ENCODE peak calls at places on chromosomes 7 and 10, in ten cellular contexts. One of them, this sample, is unnamed.

GRCh38 chr10:90872648-90873020 is 860 bp downstream of the RPP30 start:
- DNase-seq in nephron progenitor cell: no peak
- DNase-seq in RWPE1: no peak
- DNase-seq in upper lobe of right lung: no peak
- DNase-seq in SIG-M5: no peak
- DNase-seq in RPMI8226: no peak
- DNase-seq in activated naive CD4-positive, alpha-beta T cell treated with anti-CD3 and anti-CD28 coated beads for 36 hours: peak
- DNase-seq in keratinocyte: no peak
- DNase-seq in epithelial cell of proximal tubule: no peak
- DNase-seq in KG1: no peak
- DNase-seq in this sample: no peak

GRCh38 chr10:74585231-74586087 is 240.9 kb upstream of the KAT6B start:
- DNase-seq in upper lobe of right lung: no peak
- DNase-seq in keratinocyte: no peak
- DNase-seq in SIG-M5: no peak
- DNase-seq in KG1: no peak
- DNase-seq in RPMI8226: peak
- DNase-seq in RWPE1: no peak
- DNase-seq in epithelial cell of proximal tubule: peak
- DNase-seq in nephron progenitor cell: peak
- DNase-seq in activated naive CD4-positive, alpha-beta T cell treated with anti-CD3 and anti-CD28 coated beads for 36 hours: peak
- DNase-seq in this sample: no peak

GRCh38 chr7:135359633-135360032 is 126.0 kb downstream of the STRA8 start:
- DNase-seq in activated naive CD4-positive, alpha-beta T cell treated with anti-CD3 and anti-CD28 coated beads for 36 hours: no peak
- DNase-seq in RWPE1: no peak
- DNase-seq in epithelial cell of proximal tubule: no peak
- DNase-seq in keratinocyte: no peak
- DNase-seq in nephron progenitor cell: no peak
- DNase-seq in SIG-M5: no peak
- DNase-seq in upper lobe of right lung: no peak
- DNase-seq in KG1: no peak
- DNase-seq in RPMI8226: no peak
- DNase-seq in this sample: no peak

GRCh38 chr10:117860823-117861222 is 185.9 kb downstream of the RAB11FIP2 start:
- DNase-seq in activated naive CD4-positive, alpha-beta T cell treated with anti-CD3 and anti-CD28 coated beads for 36 hours: no peak
- DNase-seq in keratinocyte: no peak
- DNase-seq in epithelial cell of proximal tubule: no peak
- DNase-seq in RWPE1: peak
- DNase-seq in upper lobe of right lung: no peak
- DNase-seq in nephron progenitor cell: no peak
- DNase-seq in SIG-M5: no peak
- DNase-seq in RPMI8226: peak
- DNase-seq in KG1: peak
- DNase-seq in this sample: no peak

GRCh38 chr10:52774182-52774581 is 1.6 kb upstream of the MBL2 start:
- DNase-seq in epithelial cell of proximal tubule: no peak
- DNase-seq in RWPE1: no peak
- DNase-seq in upper lobe of right lung: no peak
- DNase-seq in keratinocyte: no peak
- DNase-seq in nephron progenitor cell: no peak
- DNase-seq in KG1: no peak
- DNase-seq in SIG-M5: no peak
- DNase-seq in RPMI8226: no peak
- DNase-seq in activated naive CD4-positive, alpha-beta T cell treated with anti-CD3 and anti-CD28 coated beads for 36 hours: no peak
- DNase-seq in this sample: no peak

GRCh38 chr7:86904949-86905834 is 154.3 kb downstream of the ELAPOR2 start:
- DNase-seq in KG1: no peak
- DNase-seq in upper lobe of right lung: no peak
- DNase-seq in nephron progenitor cell: peak
- DNase-seq in keratinocyte: no peak
- DNase-seq in activated naive CD4-positive, alpha-beta T cell treated with anti-CD3 and anti-CD28 coated beads for 36 hours: peak
- DNase-seq in RPMI8226: peak
- DNase-seq in SIG-M5: no peak
- DNase-seq in RWPE1: no peak
- DNase-seq in epithelial cell of proximal tubule: no peak
- DNase-seq in this sample: peak

GRCh38 chr7:151498495-151498894 is 21.2 kb downstream of the RHEB start:
- DNase-seq in KG1: no peak
- DNase-seq in nephron progenitor cell: no peak
- DNase-seq in keratinocyte: no peak
- DNase-seq in epithelial cell of proximal tubule: no peak
- DNase-seq in upper lobe of right lung: no peak
- DNase-seq in SIG-M5: no peak
- DNase-seq in activated naive CD4-positive, alpha-beta T cell treated with anti-CD3 and anti-CD28 coated beads for 36 hours: no peak
- DNase-seq in RPMI8226: no peak
- DNase-seq in RWPE1: no peak
- DNase-seq in this sample: no peak

GRCh38 chr10:99938563-99938962 is 71.2 kb downstream of the DNMBP start:
- DNase-seq in RWPE1: no peak
- DNase-seq in keratinocyte: no peak
- DNase-seq in KG1: no peak
- DNase-seq in upper lobe of right lung: no peak
- DNase-seq in nephron progenitor cell: no peak
- DNase-seq in activated naive CD4-positive, alpha-beta T cell treated with anti-CD3 and anti-CD28 coated beads for 36 hours: no peak
- DNase-seq in RPMI8226: no peak
- DNase-seq in epithelial cell of proximal tubule: no peak
- DNase-seq in SIG-M5: no peak
- DNase-seq in this sample: no peak

GRCh38 chr7:93108003-93108402 is 9.8 kb downstream of the SAMD9 start:
- DNase-seq in keratinocyte: no peak
- DNase-seq in upper lobe of right lung: no peak
- DNase-seq in RWPE1: no peak
- DNase-seq in SIG-M5: no peak
- DNase-seq in KG1: no peak
- DNase-seq in epithelial cell of proximal tubule: no peak
- DNase-seq in nephron progenitor cell: no peak
- DNase-seq in activated naive CD4-positive, alpha-beta T cell treated with anti-CD3 and anti-CD28 coated beads for 36 hours: no peak
- DNase-seq in RPMI8226: no peak
- DNase-seq in this sample: no peak

GRCh38 chr10:34666008-34666700 is 148.9 kb downstream of the PARD3 start:
- DNase-seq in upper lobe of right lung: no peak
- DNase-seq in RWPE1: peak
- DNase-seq in KG1: peak
- DNase-seq in SIG-M5: no peak
- DNase-seq in epithelial cell of proximal tubule: peak
- DNase-seq in keratinocyte: peak
- DNase-seq in nephron progenitor cell: no peak
- DNase-seq in activated naive CD4-positive, alpha-beta T cell treated with anti-CD3 and anti-CD28 coated beads for 36 hours: peak
- DNase-seq in RPMI8226: peak
- DNase-seq in this sample: no peak

This sample was measured in neural crest cell.